ENCODE peak calls at places on chromosomes 13 and 19, in nine cellular contexts. J is mammary epithelial cell, D is SIG-M5, K is A673, Y is lung microvascular endothelial cell, I is M059J, V is B cell, Q is nephron progenitor cell, A is colonic mucosa. C is an unnamed sample.

GRCh38 chr13:39777021-39777420 is 121.6 kb downstream of the COG6 start:
- DNase-seq in J (no peak), D (no peak), Q (no peak), K (no peak), A (no peak), I (no peak), V (no peak), Y (no peak), C (no peak)

GRCh38 chr19:34649886-34650543 is 26.9 kb downstream of the SCGB2B2 start:
- DNase-seq in V (no peak), I (peak), K (no peak), Y (no peak), D (no peak), J (no peak), Q (no peak), A (no peak), C (no peak)

GRCh38 chr13:42970824-42971669 is 21.0 kb downstream of the EPSTI1 start:
- DNase-seq in Y (peak), A (peak), I (peak), J (peak), K (peak), V (peak), D (no peak), Q (peak), C (peak)

GRCh38 chr19:12159773-12160414 is 3.0 kb upstream of the ZNF136 start:
- DNase-seq in K (no peak), A (no peak), V (no peak), D (no peak), Y (no peak), Q (no peak), J (no peak), I (no peak), C (no peak)

GRCh38 chr13:43364210-43365041 is 341.0 kb downstream of the DNAJC15 start:
- DNase-seq in J (no peak), D (no peak), I (peak), V (no peak), K (peak), Y (peak), Q (no peak), A (no peak), C (peak)

GRCh38 chr19:6834433-6834832 is 52.9 kb upstream of the ADGRE1 start:
- DNase-seq in Y (no peak), K (no peak), Q (no peak), J (no peak), D (no peak), I (no peak), A (no peak), V (no peak), C (no peak)

GRCh38 chr13:44868397-44868796 is 120.9 kb downstream of the NUFIP1 start:
- DNase-seq in D (no peak), Q (no peak), I (no peak), A (no peak), J (no peak), Y (no peak), K (no peak), V (no peak), C (no peak)

GRCh38 chr13:28606466-28606865 is 52.5 kb upstream of the POMP start:
- DNase-seq in K (no peak), J (no peak), A (no peak), D (no peak), Y (no peak), I (no peak), V (no peak), Q (no peak), C (no peak)

GRCh38 chr19:39112338-39112890 is 13.2 kb upstream of the PAK4 start:
- DNase-seq in Y (no peak), K (no peak), D (no peak), V (no peak), J (peak), A (no peak), I (peak), Q (no peak), C (no peak)

GRCh38 chr19:47158879-47159509 is 28.4 kb downstream of the SAE1 start:
- DNase-seq in I (peak), K (no peak), D (no peak), J (peak), Q (no peak), Y (peak), V (no peak), A (no peak), C (no peak)

GRCh38 chr19:48698046-48698445 is 2.3 kb downstream of the FUT2 start:
- DNase-seq in A (peak), V (no peak), I (peak), K (peak), Y (peak), J (peak), D (no peak), Q (no peak), C (no peak)

GRCh38 chr19:46303702-46304397 is 7.0 kb downstream of the HIF3A start:
- DNase-seq in J (peak), V (no peak), D (no peak), A (peak), Y (peak), Q (peak), K (peak), I (no peak), C (peak)

GRCh38 chr13:102846261-102847015 is 606 bp downstream of the ERCC5 start:
- DNase-seq in V (peak), Y (peak), A (peak), I (peak), Q (peak), K (peak), D (no peak), J (peak), C (peak)

C was measured in ELF-1.